ENCODE peak calls at places on chromosomes 16 and 17, in four cellular contexts. E is right lobe of liver, M is A549, W is upper lobe of left lung. Q is an unnamed sample.

GRCh38 chr17:45775148-45775547 is 9.0 kb upstream of the CRHR1 start:
- DNase-seq in E (no peak), M (no peak), W (no peak), Q (no peak)

GRCh38 chr17:55722742-55723487 is at the start of gene TMEM100:
- DNase-seq in E (no peak), M (no peak), W (no peak), Q (no peak)

GRCh38 chr17:67891481-67892119 is 66.3 kb downstream of the BPTF start:
- DNase-seq in E (peak), M (peak), W (peak), Q (no peak)

GRCh38 chr17:41801374-41802062 is 10.2 kb downstream of the P3H4 start:
- DNase-seq in E (peak), M (peak), W (peak), Q (peak)

GRCh38 chr16:88922114-88922825 is 54.7 kb downstream of the CBFA2T3 start:
- DNase-seq in E (peak), M (no peak), W (peak), Q (peak)

GRCh38 chr16:27428035-27428785 is 26.2 kb downstream of the IL21R start:
- DNase-seq in E (no peak), M (no peak), W (peak), Q (peak)

GRCh38 chr16:12802661-12803060 is 1.0 kb downstream of the CPPED1 start:
- DNase-seq in E (no peak), M (no peak), W (no peak), Q (no peak)

GRCh38 chr17:39174907-39175694 is 9.1 kb upstream of the ARL5C start:
- DNase-seq in E (peak), M (peak), W (peak), Q (peak)

GRCh38 chr17:8430966-8431365 is 4.7 kb upstream of the NDEL1 start:
- DNase-seq in E (peak), M (no peak), W (no peak), Q (no peak)

GRCh38 chr17:44848257-44848795 is 643 bp downstream of the HIGD1B start:
- DNase-seq in E (no peak), M (no peak), W (no peak), Q (no peak)

GRCh38 chr16:55543470-55543869 is 23.0 kb upstream of the CAPNS2 start:
- DNase-seq in E (no peak), M (no peak), W (no peak), Q (no peak)

GRCh38 chr16:55021595-55022475 is 91.2 kb downstream of the IRX5 start:
- DNase-seq in E (no peak), M (peak), W (no peak), Q (no peak)

GRCh38 chr17:78974635-78975591 is 4.8 kb downstream of the LGALS3BP start:
- DNase-seq in E (peak), M (no peak), W (peak), Q (no peak)

GRCh38 chr16:80009971-80010659 is 409.6 kb upstream of the MAF start:
- DNase-seq in E (no peak), M (no peak), W (no peak), Q (no peak)

GRCh38 chr16:2457946-2458345 is 2.0 kb upstream of the TEDC2 start:
- DNase-seq in E (no peak), M (no peak), W (peak), Q (no peak)

GRCh38 chr17:79223953-79224352 is 149.3 kb downstream of the ENGASE start:
- DNase-seq in E (no peak), M (no peak), W (no peak), Q (no peak)

GRCh38 chr16:81585785-81586184 is 141.2 kb downstream of the CMIP start:
- DNase-seq in E (no peak), M (no peak), W (no peak), Q (no peak)

GRCh38 chr17:77279448-77280303 is 138.9 kb downstream of the SEC14L1 start:
- DNase-seq in E (peak), M (no peak), W (peak), Q (no peak)

GRCh38 chr17:77133087-77133633 is 7.6 kb upstream of the SEC14L1 start:
- DNase-seq in E (no peak), M (no peak), W (no peak), Q (no peak)

GRCh38 chr16:70349783-70350182 is 3.1 kb downstream of the DDX19A start:
- DNase-seq in E (no peak), M (no peak), W (no peak), Q (no peak)
- TF ChIP-seq POLR2A in E (no peak), M (no peak), W (no peak), Q (no peak)

DNA sequence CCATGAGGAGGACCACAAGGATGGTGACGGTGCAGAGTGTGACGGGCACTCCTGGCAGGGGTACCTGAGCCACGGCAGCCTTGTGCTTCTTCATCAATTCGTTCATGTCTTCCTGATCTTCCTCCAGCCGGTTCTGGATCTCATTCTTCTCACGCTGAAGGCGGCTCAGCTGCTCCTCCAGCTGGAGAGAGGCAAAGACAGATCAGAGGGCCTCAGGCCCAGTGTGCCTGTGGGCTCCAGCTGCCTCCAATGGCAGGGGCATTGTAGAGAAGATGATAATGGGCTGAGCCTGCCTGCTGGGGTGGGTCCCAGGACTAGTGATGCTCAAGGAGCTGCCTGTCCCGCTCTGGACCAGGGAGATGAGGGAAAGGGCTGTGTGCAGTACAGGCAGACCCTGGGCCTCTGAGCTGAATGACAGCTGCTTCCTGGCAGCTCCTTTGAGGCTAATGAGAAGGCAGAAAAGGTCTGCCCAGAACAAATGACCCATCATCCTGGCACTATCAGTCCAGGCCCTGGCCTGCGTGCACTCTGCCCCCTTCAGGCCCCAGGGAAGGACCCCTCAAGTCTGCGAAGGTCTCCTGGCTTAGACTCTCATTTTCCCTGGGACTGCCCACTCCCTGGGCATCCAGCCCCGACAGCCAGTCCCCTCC is 47.9 kb downstream of the PIPOX start:
- DNase-seq in E (no peak), M (no peak), W (no peak), Q (no peak)
- TF ChIP-seq CTCF in E (no peak), M (no peak), W (no peak), Q (no peak)

DNA sequence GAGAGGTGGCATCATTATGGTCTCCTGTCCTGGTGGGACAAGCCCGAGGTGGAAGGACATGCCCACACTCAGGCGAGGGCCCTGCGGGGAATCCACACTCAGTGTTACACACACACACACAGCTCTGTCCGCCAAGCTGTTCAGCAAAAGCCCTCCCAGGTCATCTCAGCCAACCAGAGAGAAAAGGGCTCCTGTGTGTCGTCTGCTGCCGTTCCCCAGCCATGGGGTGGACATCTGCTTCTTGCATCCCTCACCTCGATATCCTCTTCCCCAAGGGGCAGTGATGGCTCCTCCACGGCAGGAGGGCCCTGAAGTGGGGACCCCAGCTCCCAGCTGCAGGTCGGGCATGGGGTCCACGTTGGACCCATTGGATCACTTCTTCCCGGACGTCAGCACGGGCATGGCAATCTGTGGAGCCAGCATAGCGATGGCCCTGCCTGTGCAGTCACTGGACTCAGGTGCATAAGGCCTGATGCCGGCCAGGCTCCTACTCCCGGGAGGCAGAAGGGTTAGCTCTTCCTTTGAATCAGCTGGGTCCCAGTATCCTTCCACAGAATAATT is 290.1 kb downstream of the C16orf95 start:
- DNase-seq in E (no peak), M (no peak), W (no peak), Q (peak)
- TF ChIP-seq POLR2A in E (no peak), M (no peak), W (no peak), Q (no peak)

DNA sequence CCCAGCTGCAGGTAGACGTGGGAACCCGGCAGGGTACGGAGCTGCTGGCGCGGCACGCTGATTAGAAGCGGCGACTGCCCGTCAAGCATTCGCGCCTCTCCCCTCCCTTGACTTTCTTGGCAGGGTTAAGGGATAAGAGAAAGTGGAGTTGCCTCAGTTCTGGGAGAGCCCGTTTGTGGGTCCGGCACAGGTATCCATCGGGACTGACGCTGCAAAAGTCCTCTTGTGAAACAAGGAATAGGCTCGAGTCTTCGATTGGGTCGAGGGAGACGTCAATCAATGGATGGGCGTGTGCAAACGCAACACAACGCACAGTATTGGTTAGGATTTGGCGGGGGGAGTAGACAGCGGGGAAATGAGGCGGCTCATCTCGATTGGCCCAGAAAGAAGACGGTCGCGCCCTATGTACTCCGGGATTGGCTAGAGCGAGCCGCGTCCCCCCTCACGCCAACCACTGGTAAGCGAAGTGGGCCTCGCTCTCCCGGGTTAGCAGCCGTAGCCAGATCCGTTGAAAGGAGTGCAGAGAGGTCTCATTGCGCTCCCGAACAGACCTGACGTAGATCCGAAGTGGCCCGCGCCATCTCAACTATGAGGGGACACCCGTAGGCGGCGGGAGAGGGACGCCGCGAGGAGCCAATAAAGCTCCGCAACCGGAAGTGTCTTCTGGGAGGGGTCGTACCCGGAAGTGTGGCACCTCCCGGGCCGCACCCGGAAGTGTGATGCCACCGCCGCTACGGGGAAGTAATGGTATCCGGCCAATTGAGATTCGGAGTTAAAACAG is at the start of gene MON1B:
- DNase-seq in E (peak), M (peak), W (peak), Q (peak)
- TF ChIP-seq CTCF in E (no peak), M (no peak), W (no peak), Q (peak)

GRCh38 chr17:31549525-31550388 is 158.3 kb downstream of the RAB11FIP4 start:
- DNase-seq in E (peak), M (peak), W (peak), Q (peak)
- TF ChIP-seq POLR2A in E (peak), M (peak), W (no peak), Q (peak)

DNA sequence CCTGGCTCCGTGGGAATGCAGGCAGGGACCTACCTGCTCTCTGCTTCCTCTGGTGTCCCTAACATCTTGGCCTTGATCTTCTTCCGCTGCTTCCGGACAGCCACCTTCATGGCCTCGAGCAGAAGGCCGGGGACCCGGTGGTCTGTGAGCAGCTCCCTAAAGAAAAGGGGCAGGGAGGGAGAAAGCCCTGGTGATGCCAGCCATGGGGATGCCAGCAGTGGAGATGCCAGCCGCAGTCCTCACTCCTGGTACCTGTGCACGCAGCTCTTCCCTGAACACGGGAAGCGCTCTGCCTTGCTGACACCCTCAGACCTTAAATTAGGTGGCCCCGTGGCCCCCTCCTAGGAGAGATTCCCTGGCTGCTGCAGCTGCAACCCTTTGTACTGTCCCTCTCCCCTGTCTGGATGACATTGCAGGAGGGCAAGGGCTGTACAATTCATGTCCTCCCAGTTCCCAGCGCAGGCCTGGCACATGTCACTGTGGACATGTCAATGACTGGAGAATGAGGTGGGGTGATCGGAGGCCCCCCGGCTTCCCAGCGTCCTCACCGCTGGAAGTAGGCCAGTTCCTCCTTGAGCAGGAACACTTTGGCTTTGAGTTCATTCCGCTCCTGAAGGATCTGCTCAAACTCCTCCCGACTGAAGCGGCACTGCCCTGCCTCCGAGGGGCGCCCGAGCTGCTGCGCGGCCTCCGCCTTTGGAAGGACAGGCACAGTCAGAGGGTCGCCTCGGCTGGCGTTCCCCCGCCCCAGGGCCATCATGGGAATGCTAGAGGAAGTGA is 1.7 kb downstream of the RILP start:
- DNase-seq in E (no peak), M (no peak), W (peak), Q (no peak)
- TF ChIP-seq CTCF in E (no peak), M (no peak), W (no peak), Q (no peak)

DNA sequence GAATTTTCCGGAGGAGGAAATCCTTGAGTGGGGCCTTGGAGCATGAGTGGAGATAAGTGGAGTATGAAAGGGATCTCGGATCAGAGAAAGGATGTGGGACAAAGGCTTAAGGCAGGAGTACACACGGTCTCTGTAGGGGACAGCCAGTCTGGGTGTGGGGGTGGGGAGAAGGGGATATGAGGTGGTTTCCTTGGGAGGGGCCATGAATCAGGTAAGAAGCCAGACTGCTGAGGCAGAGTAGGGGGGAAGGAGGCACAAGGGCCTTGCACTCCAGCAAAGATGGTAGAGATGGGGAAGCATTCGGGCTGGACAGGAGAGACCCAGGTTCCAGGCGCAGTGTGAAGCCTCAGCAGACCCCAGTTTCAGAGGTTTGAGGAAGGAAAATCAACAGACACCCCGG is 1.6 kb downstream of the HSD11B2 start:
- DNase-seq in E (no peak), M (no peak), W (no peak), Q (no peak)
- TF ChIP-seq POLR2A in E (no peak), M (no peak), W (no peak), Q (no peak)

GRCh38 chr17:50499722-50500121 is 8.5 kb upstream of the MYCBPAP start:
- DNase-seq in E (no peak), M (no peak), W (no peak), Q (no peak)

GRCh38 chr17:50502643-50502990 is 5.6 kb upstream of the MYCBPAP start:
- DNase-seq in E (no peak), M (no peak), W (no peak), Q (peak)

GRCh38 chr17:50499270-50499669 is 9.0 kb upstream of the MYCBPAP start:
- DNase-seq in E (no peak), M (no peak), W (no peak), Q (no peak)

GRCh38 chr17:50501906-50502642 is 6.2 kb upstream of the MYCBPAP start:
- DNase-seq in E (no peak), M (no peak), W (no peak), Q (peak)

GRCh38 chr17:50501054-50501453 is 7.2 kb upstream of the MYCBPAP start:
- DNase-seq in E (no peak), M (no peak), W (no peak), Q (no peak)
- TF ChIP-seq CTCF in E (peak), M (peak), W (peak), Q (peak)

GRCh38 chr16:57807252-57807967 is 5.1 kb upstream of the KIFC3 start:
- DNase-seq in E (no peak), M (peak), W (no peak), Q (no peak)
- TF ChIP-seq POLR2A in E (no peak), M (no peak), W (no peak), Q (no peak)

DNA sequence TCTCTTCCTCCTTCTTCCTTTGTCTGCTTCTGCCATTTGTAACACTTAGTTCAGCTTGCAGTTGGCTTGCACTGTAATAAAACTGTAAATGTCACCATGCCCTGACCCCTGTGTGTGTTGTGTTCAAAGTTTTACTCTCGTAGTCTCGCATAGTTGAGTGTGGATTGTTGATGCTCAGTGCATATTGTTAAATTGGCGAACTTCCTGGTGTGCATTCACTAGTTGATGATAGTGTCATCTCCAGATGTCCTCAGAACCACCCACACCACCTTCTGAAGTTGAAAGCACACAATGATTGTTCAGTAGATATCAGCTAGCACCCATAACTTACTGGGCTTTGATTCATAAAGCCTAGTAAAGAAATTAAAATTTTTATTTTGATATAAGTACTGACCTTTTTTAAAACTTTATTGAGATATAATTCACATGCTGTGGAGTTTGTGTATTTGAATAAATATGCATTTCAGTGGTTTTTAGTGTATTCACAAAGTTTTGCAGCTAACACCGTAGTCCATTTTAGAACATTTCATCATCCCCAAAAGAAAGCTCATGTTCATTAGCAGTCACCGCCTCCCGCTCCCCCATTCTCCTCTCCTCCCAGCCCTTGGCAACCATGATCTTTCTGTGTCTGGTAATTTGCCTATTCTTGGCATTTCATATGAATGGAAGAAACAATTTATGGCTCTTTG is 25.0 kb downstream of the USP10 start:
- DNase-seq in E (no peak), M (no peak), W (no peak), Q (no peak)
- TF ChIP-seq CTCF in E (no peak), M (no peak), W (no peak), Q (no peak)

Q was measured in spleen.